ENCODE peak calls at places on chromosome 4, in seven cellular contexts. O is transverse colon, H is Peyer's patch, W is ovary, Z is upper lobe of left lung, A is uterus, X is adrenal gland. V is an unnamed sample.

GRCh38 chr4:122364700-122365404 is 14.0 kb upstream of the ADAD1 start:
- DNase-seq in O (peak; percentile 12), H (no peak), W (no peak), Z (peak; percentile 3), A (no peak), X (no peak), V (no peak)

GRCh38 chr4:186839122-186840037 is 115.7 kb upstream of the FAT1 start:
- DNase-seq in O (no peak), H (no peak), W (peak; percentile 43), Z (no peak), A (peak; percentile 23), X (no peak), V (no peak)

GRCh38 chr4:8205749-8206611 is 6.9 kb downstream of the SH3TC1 start:
- DNase-seq in O (no peak), H (no peak), W (no peak), Z (peak; percentile 70), A (no peak), X (no peak), V (no peak)

GRCh38 chr4:153083447-153083921 is 120.8 kb upstream of the TRIM2 start:
- DNase-seq in O (peak; percentile 69), H (peak; percentile 58), W (peak; percentile 23), Z (no peak), A (peak; percentile 40), X (peak; percentile 60), V (peak; percentile 80)

GRCh38 chr4:146359771-146360170 is 145.4 kb downstream of the REELD1 start:
- DNase-seq in O (no peak), H (no peak), W (no peak), Z (no peak), A (no peak), X (no peak), V (no peak)

GRCh38 chr4:131063878-131064277 is 1967.9 kb downstream of the C4orf33 start:
- DNase-seq in O (no peak), H (no peak), W (no peak), Z (no peak), A (no peak), X (no peak), V (no peak)

GRCh38 chr4:176238157-176238608 is 30.8 kb downstream of the ASB5 start:
- DNase-seq in O (no peak), H (no peak), W (no peak), Z (no peak), A (no peak), X (no peak), V (no peak)

GRCh38 chr4:74394476-74395136 is 29.7 kb downstream of the EREG start:
- DNase-seq in O (peak; percentile 28), H (no peak), W (no peak), Z (no peak), A (no peak), X (no peak), V (no peak)

GRCh38 chr4:114677346-114677979 is 78.9 kb downstream of the UGT8 start:
- DNase-seq in O (no peak), H (no peak), W (no peak), Z (no peak), A (no peak), X (no peak), V (no peak)

GRCh38 chr4:15040916-15041463 is 38.7 kb downstream of the CPEB2 start:
- DNase-seq in O (no peak), H (no peak), W (no peak), Z (peak; percentile 3), A (no peak), X (no peak), V (no peak)

GRCh38 chr4:187363453-187363852 is 632.1 kb upstream of the ZFP42 start:
- DNase-seq in O (no peak), H (no peak), W (no peak), Z (peak; percentile 33), A (no peak), X (no peak), V (no peak)

GRCh38 chr4:151439320-151439719 is 30.3 kb downstream of the FHIP1A start:
- DNase-seq in O (no peak), H (no peak), W (no peak), Z (no peak), A (no peak), X (no peak), V (no peak)

GRCh38 chr4:39044364-39044946 is 12.2 kb upstream of the TMEM156 start:
- DNase-seq in O (peak; percentile 94), H (peak; percentile 86), W (peak; percentile 95), Z (peak; percentile 97), A (peak; percentile 95), X (peak; percentile 96), V (peak; percentile 75)
- TF ChIP-seq POLR2A in O (peak; percentile 8), H (no peak), W (no peak), Z (peak; percentile 34), A (no peak), X (peak; percentile 9), V (no peak)

GRCh38 chr4:110112056-110112455 is 86.4 kb downstream of the ELOVL6 start:
- DNase-seq in O (no peak), H (no peak), W (no peak), Z (no peak), A (no peak), X (no peak), V (no peak)
- TF ChIP-seq POLR2A in O (no peak), H (no peak), W (no peak), Z (no peak), A (no peak), X (no peak), V (no peak)

DNA sequence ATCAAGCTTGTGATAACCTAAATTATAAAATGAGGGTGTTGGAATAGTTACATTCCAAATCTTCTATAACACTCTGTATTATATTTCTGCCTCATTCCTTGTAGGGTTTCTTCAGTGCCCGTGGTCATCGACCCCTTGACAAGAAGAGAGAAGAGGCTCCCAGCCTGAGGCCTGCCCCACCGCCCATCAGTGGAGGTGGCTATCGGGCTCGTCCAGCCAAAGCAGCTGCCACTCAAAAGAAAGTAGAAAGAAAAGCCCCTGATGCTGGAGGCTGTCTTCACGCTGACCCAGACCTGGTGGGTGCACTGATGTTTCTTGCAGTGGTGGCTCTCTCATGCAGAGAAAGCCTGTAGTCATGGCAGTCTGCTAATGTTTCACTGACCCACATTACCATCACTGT is 2.9 kb downstream of the FGB start:
- DNase-seq in O (no peak), H (no peak), W (no peak), Z (peak; percentile 25), A (no peak), X (no peak), V (no peak)
- TF ChIP-seq POLR2A in O (no peak), H (no peak), W (no peak), Z (no peak), A (no peak), X (no peak), V (no peak)

GRCh38 chr4:2933566-2934076 is 29.6 kb downstream of the NOP14 start:
- DNase-seq in O (no peak), H (no peak), W (no peak), Z (peak; percentile 88), A (no peak), X (peak; percentile 31), V (no peak)

GRCh38 chr4:2935762-2936743 is 27.2 kb downstream of the NOP14 start:
- DNase-seq in O (no peak), H (peak; percentile 38), W (no peak), Z (no peak), A (no peak), X (peak; percentile 7), V (peak; percentile 72)

GRCh38 chr4:2934077-2934812 is 29.0 kb downstream of the NOP14 start:
- DNase-seq in O (peak; percentile 69), H (peak; percentile 77), W (peak; percentile 64), Z (peak; percentile 93), A (peak; percentile 76), X (peak; percentile 60), V (peak; percentile 59)

GRCh38 chr4:2936773-2937145 is 26.4 kb downstream of the NOP14 start:
- DNase-seq in O (no peak), H (peak; percentile 48), W (no peak), Z (no peak), A (no peak), X (peak; percentile 86), V (no peak)

GRCh38 chr4:2934813-2935761 is 28.1 kb downstream of the NOP14 start:
- DNase-seq in O (peak; percentile 98), H (peak; percentile 99), W (peak; percentile 99), Z (peak; percentile 99), A (peak; percentile 94), X (peak; percentile 96), V (peak; percentile 98)
- TF ChIP-seq POLR2A in O (peak; percentile 97), H (peak; percentile 93), W (peak; percentile 93), Z (peak; percentile 97), A (peak; percentile 95), X (peak; percentile 91), V (peak; percentile 84)

DNA sequence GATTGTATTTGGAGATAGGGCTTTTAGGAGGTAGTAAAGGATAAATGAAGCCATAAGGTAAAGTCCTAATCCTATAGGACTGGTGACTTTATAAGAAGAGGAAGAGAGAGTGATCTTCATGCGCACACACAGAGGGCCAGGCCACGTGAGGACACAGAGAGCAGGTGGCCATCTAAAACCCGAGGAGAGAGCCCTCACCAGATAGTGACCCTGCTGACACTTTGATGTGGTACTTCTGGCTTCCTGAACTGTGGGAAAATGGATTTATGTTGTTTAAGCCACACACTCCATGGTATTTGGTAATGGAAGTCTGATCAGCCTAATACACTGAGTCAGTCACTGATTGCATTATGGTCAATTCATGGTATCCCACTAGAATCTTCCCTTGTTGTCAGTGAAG is 164.9 kb upstream of the TAPT1 start:
- DNase-seq in O (no peak), H (no peak), W (no peak), Z (no peak), A (no peak), X (no peak), V (no peak)
- TF ChIP-seq POLR2A in O (no peak), H (no peak), W (no peak), Z (no peak), A (no peak), X (no peak), V (no peak)

DNA sequence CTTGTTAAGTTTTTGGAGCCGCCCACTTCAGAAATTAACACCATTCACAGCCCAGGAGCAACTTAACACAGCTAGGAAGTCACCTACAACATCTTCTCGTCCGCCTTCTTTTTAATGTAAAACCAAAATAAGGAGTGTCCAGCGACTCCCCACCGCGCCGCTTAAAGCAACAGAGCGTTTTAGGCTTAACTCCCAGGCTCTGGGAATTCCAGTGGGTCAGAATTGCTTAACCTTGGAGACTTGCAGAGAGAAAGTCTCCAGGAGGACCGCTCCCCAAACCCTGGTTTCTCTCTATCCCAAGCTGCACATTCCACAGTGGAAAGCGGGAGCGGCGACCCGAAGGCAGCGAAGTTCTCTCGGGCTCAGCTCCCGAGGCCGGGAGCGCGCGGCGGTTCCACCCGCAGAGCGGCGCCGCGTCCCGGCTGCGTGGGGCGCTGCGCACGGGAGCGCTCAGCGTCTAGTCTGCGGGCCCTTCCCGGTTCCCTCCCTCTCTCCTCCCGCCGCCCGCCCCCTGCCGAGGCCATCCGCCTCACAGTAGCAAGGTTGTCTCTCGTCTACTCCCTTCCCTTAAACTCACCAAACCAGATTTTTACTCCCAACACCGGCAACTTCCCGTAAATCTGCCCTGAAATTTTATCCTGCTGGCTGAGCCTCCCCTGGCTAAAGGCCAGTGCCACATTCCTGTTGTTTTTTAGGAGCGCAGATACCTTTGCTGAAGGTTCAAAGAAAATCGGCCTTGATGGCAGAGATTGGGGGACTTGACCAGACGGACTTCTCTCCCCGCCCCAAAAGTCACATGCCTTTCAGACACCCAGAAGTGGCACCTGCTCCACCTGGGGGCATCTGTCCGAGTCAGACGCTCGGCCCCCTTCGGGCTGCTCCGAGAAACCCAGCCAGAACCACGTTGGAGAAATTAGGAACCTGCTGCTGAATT is at the start of gene RBM47:
- DNase-seq in O (peak; percentile 89), H (peak; percentile 86), W (peak; percentile 69), Z (peak; percentile 95), A (peak; percentile 14), X (peak; percentile 88), V (no peak)
- TF ChIP-seq POLR2A in O (peak; percentile 87), H (peak; percentile 49), W (no peak), Z (peak; percentile 88), A (peak; percentile 21), X (peak; percentile 92), V (no peak)